ENCODE peak calls at places on chromosomes 16 and 17, in four cellular contexts. V is neuronal stem cell, W is mesendoderm, C is mesenchymal stem cell. L is an unnamed sample.

GRCh38 chr17:36496018-36496789 is 9.7 kb downstream of the ZNHIT3 start:
- DNase-seq in V (peak; percentile 37), W (peak; percentile 73), C (no peak), L (no peak)

GRCh38 chr16:728890-729744 is 2.2 kb downstream of the HAGHL start:
- DNase-seq in V (no peak), W (peak; percentile 24), C (peak; percentile 33), L (no peak)

GRCh38 chr16:47578573-47578972 is 117.4 kb downstream of the PHKB start:
- DNase-seq in V (no peak), W (peak; percentile 19), C (no peak), L (peak; percentile 31)

GRCh38 chr17:42184717-42185496 is at the start of gene HCRT:
- DNase-seq in V (peak; percentile 21), W (no peak), C (no peak), L (no peak)

GRCh38 chr16:77767211-77767610 is 21.2 kb upstream of the VAT1L start:
- DNase-seq in V (no peak), W (no peak), C (no peak), L (no peak)

GRCh38 chr16:29816694-29817441 is 916 bp downstream of the PAGR1 start:
- DNase-seq in V (no peak), W (peak; percentile 80), C (peak; percentile 72), L (peak; percentile 70)

GRCh38 chr17:22286337-22287041 is 594.2 kb downstream of the KCNJ18 start:
- DNase-seq in V (no peak), W (no peak), C (no peak), L (no peak)

GRCh38 chr16:79381552-79382042 is 218.9 kb downstream of the MAF start:
- DNase-seq in V (no peak), W (no peak), C (peak; percentile 76), L (no peak)

GRCh38 chr17:76714336-76714735 is 3.6 kb upstream of the MXRA7 start:
- DNase-seq in V (no peak), W (no peak), C (no peak), L (no peak)

GRCh38 chr16:59593256-59593655 is 859.1 kb upstream of the GOT2 start:
- DNase-seq in V (no peak), W (no peak), C (peak; percentile 48), L (no peak)

GRCh38 chr16:1706386-1707192 is 594 bp downstream of the MAPK8IP3 start:
- DNase-seq in V (no peak), W (peak; percentile 27), C (peak; percentile 60), L (no peak)

GRCh38 chr17:48757524-48757961 is 29.0 kb upstream of the HOXB13 start:
- DNase-seq in V (no peak), W (no peak), C (no peak), L (no peak)

GRCh38 chr17:31369266-31369665 is 22.2 kb upstream of the RAB11FIP4 start:
- DNase-seq in V (no peak), W (no peak), C (peak; percentile 36), L (no peak)

GRCh38 chr17:73430848-73431247 is 119.0 kb upstream of the CDC42EP4 start:
- DNase-seq in V (no peak), W (no peak), C (peak; percentile 13), L (peak; percentile 43)

GRCh38 chr16:9526791-9527190 is 435.3 kb downstream of the HAPSTR1 start:
- DNase-seq in V (no peak), W (peak; percentile 82), C (no peak), L (no peak)

GRCh38 chr16:84751947-84752346 is 52.1 kb downstream of the USP10 start:
- DNase-seq in V (no peak), W (no peak), C (no peak), L (peak; percentile 51)

GRCh38 chr17:58513913-58514794 is at the start of gene MTMR4:
- DNase-seq in V (peak; percentile 85), W (peak; percentile 92), C (peak; percentile 81), L (peak; percentile 81)
- H2AK5ac ChIP-seq in V (peak within 1 kb of the TSS; percentile 45), W (peak within 1 kb of the TSS; percentile 22), C (peak within 1 kb of the TSS; percentile 36), L (peak within 1 kb of the TSS; percentile 56)

DNA sequence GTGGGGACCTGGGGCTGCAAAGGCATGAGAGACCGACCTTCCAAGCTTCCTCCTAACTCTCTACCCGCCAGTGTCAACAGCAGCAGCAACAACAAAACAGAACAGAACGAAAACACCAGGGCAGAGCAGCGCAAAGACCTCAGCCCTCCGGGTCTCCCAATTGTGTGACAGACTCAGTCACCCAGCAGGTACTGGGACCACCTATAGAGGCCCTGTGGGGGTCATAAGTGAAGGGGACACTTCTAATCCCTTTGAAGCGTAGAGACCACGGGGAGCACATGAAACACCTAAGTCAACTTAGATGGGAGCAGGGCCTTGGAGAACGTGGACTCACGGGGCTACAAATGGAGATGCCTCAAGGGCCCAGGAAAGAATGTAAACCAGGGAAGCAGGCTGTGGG is 12.6 kb upstream of the CCDC182 start:
- DNase-seq in V (no peak), W (peak; percentile 8), C (no peak), L (no peak)
- H3K27ac ChIP-seq in V (no peak overlapping the region), W (peak overlapping the region; percentile 67), C (no peak overlapping the region), L (peak overlapping the region; percentile 40)

DNA sequence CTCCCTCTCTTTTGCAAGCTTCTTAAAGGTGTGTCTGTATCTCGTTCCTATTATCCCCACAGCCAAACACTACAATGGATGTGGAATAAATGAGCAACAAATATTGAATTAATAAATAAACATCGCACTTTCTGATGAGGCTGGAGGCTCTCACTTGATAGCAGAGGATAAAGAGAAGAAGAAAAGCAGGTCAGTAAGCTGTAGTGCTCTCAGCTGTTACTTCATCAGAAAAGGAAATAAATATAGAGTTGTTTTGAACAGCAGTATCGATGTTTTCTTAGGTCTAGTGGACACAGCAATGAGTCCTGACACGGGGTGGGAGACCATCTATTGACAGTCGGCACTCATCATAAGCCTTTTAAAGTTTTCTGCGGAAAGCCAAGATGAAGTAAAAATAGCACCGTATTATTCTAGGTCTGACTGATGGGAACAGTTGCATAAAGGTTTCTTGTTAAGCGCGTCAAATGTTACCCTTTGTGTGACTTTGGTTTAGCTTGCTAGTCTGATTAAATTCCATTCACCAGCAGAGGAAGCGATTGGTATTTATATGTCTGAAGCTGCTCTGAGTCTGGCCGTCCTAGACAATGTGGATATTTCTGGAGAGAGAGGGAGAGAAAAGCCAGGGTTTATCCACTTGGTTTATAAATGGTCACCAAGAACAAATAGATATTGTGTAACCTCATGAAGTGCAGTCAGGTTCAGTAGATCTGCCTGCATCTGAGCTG is 646.1 kb downstream of the CDH11 start:
- DNase-seq in V (no peak), W (no peak), C (peak; percentile 39), L (no peak)
- H3K4me2 ChIP-seq in V (no peak overlapping the region), W (no peak overlapping the region), C (no peak overlapping the region), L (no peak overlapping the region)

GRCh38 chr17:10107320-10108165 is 90.9 kb downstream of the GAS7 start:
- DNase-seq in V (no peak), W (no peak), C (no peak), L (no peak)
- H2AK5ac ChIP-seq in V (peak overlapping the region; percentile 20), W (no peak overlapping the region), C (peak overlapping the region; percentile 41), L (no peak overlapping the region)

GRCh38 chr17:50864747-50865059 is 1.5 kb downstream of the TOB1 start:
- DNase-seq in V (no peak), W (no peak), C (no peak), L (no peak)
- H3K27ac ChIP-seq in V (peak overlapping the region; percentile 82), W (no peak overlapping the region), C (peak overlapping the region; percentile 35), L (no peak overlapping the region)

GRCh38 chr17:68480885-68481284 is 23.6 kb upstream of the WIPI1 start:
- DNase-seq in V (no peak), W (no peak), C (no peak), L (no peak)
- H3K4me2 ChIP-seq in V (no peak overlapping the region), W (no peak overlapping the region), C (no peak overlapping the region), L (no peak overlapping the region)

GRCh38 chr16:89602273-89602951 is 11.0 kb upstream of the DPEP1 start:
- DNase-seq in V (peak; percentile 70), W (peak; percentile 77), C (peak; percentile 91), L (no peak)
- H2AK5ac ChIP-seq in V (peak overlapping the region; percentile 93), W (no peak overlapping the region), C (no peak overlapping the region), L (no peak overlapping the region)